ENCODE peak calls at places on chromosomes 16 and 17, in six cellular contexts. A, R, D, U, M and N are unnamed samples.

GRCh38 chr17:14143678-14144077 is 74.4 kb downstream of the COX10 start:
- DNase-seq in A (peak), R (no peak), D (no peak), U (no peak), M (no peak), N (no peak)

GRCh38 chr16:85067431-85067830 is 39.8 kb downstream of the KIAA0513 start:
- DNase-seq in A (no peak), R (no peak), D (no peak), U (no peak), M (no peak), N (no peak)

GRCh38 chr16:75250089-75250808 is 1.2 kb downstream of the BCAR1 start:
- DNase-seq in A (no peak), R (peak), D (no peak), U (no peak), M (peak), N (no peak)

GRCh38 chr17:15942207-15942833 is 2.6 kb upstream of the ADORA2B start:
- DNase-seq in A (no peak), R (no peak), D (no peak), U (no peak), M (no peak), N (no peak)

GRCh38 chr16:75264999-75265910 is 13.8 kb upstream of the BCAR1 start:
- DNase-seq in A (no peak), R (no peak), D (no peak), U (no peak), M (no peak), N (no peak)

GRCh38 chr16:84119368-84119767 is 2.6 kb upstream of the MBTPS1 start:
- DNase-seq in A (no peak), R (no peak), D (no peak), U (no peak), M (no peak), N (no peak)

GRCh38 chr16:88351521-88352101 is 31.1 kb upstream of the ZNF469 start:
- DNase-seq in A (no peak), R (no peak), D (no peak), U (no peak), M (no peak), N (no peak)

GRCh38 chr17:42865638-42866094 is 14.7 kb downstream of the AOC3 start:
- DNase-seq in A (no peak), R (no peak), D (no peak), U (no peak), M (no peak), N (no peak)

GRCh38 chr16:9096416-9096952 is 5.0 kb downstream of the HAPSTR1 start:
- DNase-seq in A (no peak), R (no peak), D (no peak), U (no peak), M (no peak), N (no peak)

GRCh38 chr16:67397451-67397801 is 4.1 kb upstream of the TPPP3 start:
- DNase-seq in A (peak), R (no peak), D (no peak), U (no peak), M (no peak), N (no peak)

GRCh38 chr17:28792877-28793666 is 49.3 kb downstream of the TRAF4 start:
- DNase-seq in A (no peak), R (peak), D (no peak), U (no peak), M (no peak), N (no peak)